ENCODE peak calls at places on chromosomes 12 and 14, in four cellular contexts. G, U, M and D are unnamed samples.

GRCh38 chr14:33846100-33846824 is 104.6 kb downstream of the EGLN3 start:
- DNase-seq in G (no peak), U (no peak), M (no peak), D (no peak)

GRCh38 chr12:52528641-52529143 is 8.5 kb upstream of the KRT5 start:
- DNase-seq in G (no peak), U (no peak), M (no peak), D (no peak)

GRCh38 chr12:93122089-93122488 is 193.0 kb upstream of the EEA1 start:
- DNase-seq in G (no peak), U (peak), M (no peak), D (no peak)

GRCh38 chr14:92663049-92663448 is 85.4 kb downstream of the LGMN start:
- DNase-seq in G (no peak), U (no peak), M (no peak), D (no peak)

GRCh38 chr14:86532219-86532618 is 1002.3 kb downstream of the FLRT2 start:
- DNase-seq in G (no peak), U (no peak), M (no peak), D (no peak)

GRCh38 chr12:101764393-101764792 is 25.1 kb upstream of the SYCP3 start:
- DNase-seq in G (no peak), U (no peak), M (no peak), D (no peak)

GRCh38 chr12:97148941-97149559 is 242.0 kb downstream of the NEDD1 start:
- DNase-seq in G (no peak), U (peak), M (peak), D (peak)

GRCh38 chr12:76830456-76830855 is 48.4 kb downstream of the CSRP2 start:
- DNase-seq in G (no peak), U (no peak), M (no peak), D (no peak)

GRCh38 chr12:93669452-93669851 is 7.7 kb upstream of the CRADD start:
- DNase-seq in G (no peak), U (no peak), M (no peak), D (no peak)

GRCh38 chr12:33560653-33561208 is 121.1 kb upstream of the SYT10 start:
- DNase-seq in G (no peak), U (no peak), M (no peak), D (no peak)

GRCh38 chr12:58313091-58313855 is 371.9 kb downstream of the ATP23 start:
- DNase-seq in G (no peak), U (no peak), M (no peak), D (no peak)

GRCh38 chr12:121958521-121959240 is 40.3 kb downstream of the CFAP251 start:
- DNase-seq in G (no peak), U (no peak), M (no peak), D (no peak)

GRCh38 chr14:94969766-94970165 is 187.6 kb downstream of the DICER1 start:
- DNase-seq in G (no peak), U (no peak), M (no peak), D (no peak)

GRCh38 chr12:128140551-128140950 is 126.4 kb upstream of the TMEM132C start:
- DNase-seq in G (no peak), U (no peak), M (no peak), D (no peak)

GRCh38 chr12:32102234-32102633 is 4.4 kb upstream of the BICD1 start:
- DNase-seq in G (no peak), U (no peak), M (no peak), D (no peak)

GRCh38 chr12:113174461-113175384 is 10.6 kb downstream of the DDX54 start:
- DNase-seq in G (no peak), U (peak), M (peak), D (peak)

GRCh38 chr12:82015623-82016347 is 256.6 kb upstream of the PPFIA2 start:
- DNase-seq in G (peak), U (no peak), M (no peak), D (no peak)

GRCh38 chr12:4591180-4591687 is 29.2 kb downstream of the DYRK4 start:
- DNase-seq in G (no peak), U (no peak), M (no peak), D (no peak)
- TF ChIP-seq SP1 in G (no peak), U (no peak), M (no peak), D (no peak)

GRCh38 chr12:11712491-11712890 is 63.0 kb downstream of the ETV6 start:
- DNase-seq in G (no peak), U (no peak), M (no peak), D (no peak)

GRCh38 chr12:11713202-11713601 is 63.7 kb downstream of the ETV6 start:
- DNase-seq in G (no peak), U (no peak), M (no peak), D (no peak)

GRCh38 chr12:11710431-11710830 is 61.0 kb downstream of the ETV6 start:
- DNase-seq in G (no peak), U (no peak), M (no peak), D (no peak)

GRCh38 chr12:11710906-11711305 is 61.4 kb downstream of the ETV6 start:
- DNase-seq in G (no peak), U (peak), M (no peak), D (no peak)

DNA sequence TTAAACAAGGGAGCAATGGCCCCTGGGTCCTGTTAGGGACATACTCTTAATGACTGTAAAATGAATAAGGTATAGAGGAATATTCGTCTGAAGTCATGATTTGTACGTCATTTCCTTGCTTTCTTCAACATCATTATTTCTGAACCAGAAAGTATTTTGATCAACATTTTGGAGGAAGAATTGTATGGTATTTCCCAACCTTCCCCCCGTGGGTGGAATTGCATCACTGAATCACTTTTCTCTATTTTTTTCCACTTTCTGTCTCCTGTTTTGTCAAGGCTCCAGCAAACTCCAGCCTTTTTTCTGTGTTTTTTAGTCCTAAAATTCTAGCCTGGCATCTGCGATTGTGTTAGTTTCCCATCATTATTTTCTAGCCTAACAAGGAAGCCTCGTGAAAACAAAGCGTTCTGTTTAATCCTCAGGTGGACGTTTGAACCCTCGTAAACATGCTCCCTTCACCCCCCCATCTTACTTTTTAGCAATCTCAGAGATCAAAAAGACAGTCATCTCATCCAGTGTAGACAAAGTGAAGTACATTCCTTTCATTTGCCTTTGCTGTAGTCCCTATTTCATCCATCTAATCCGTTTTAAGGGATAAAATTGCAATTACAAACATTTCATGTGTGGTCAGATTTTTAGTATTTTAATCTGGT is 62.3 kb downstream of the ETV6 start:
- DNase-seq in G (no peak), U (peak), M (no peak), D (no peak)
- TF ChIP-seq FOXK2 in G (no peak), U (no peak), M (no peak), D (no peak)

GRCh38 chr14:71704210-71704609 is 228.0 kb upstream of the RGS6 start:
- DNase-seq in G (no peak), U (no peak), M (no peak), D (no peak)

GRCh38 chr14:71703477-71703876 is 228.8 kb upstream of the RGS6 start:
- DNase-seq in G (no peak), U (no peak), M (no peak), D (no peak)

GRCh38 chr14:71702799-71703198 is 229.4 kb upstream of the RGS6 start:
- DNase-seq in G (no peak), U (no peak), M (no peak), D (no peak)

GRCh38 chr14:71698698-71699097 is 233.5 kb upstream of the RGS6 start:
- DNase-seq in G (no peak), U (no peak), M (no peak), D (no peak)

GRCh38 chr14:71701990-71702389 is 230.2 kb upstream of the RGS6 start:
- DNase-seq in G (no peak), U (no peak), M (no peak), D (no peak)
- TF ChIP-seq BHLHE40 in G (no peak), U (no peak), M (no peak), D (no peak)

GRCh38 chr12:6215120-6215807 is 15.1 kb downstream of the CD9 start:
- DNase-seq in G (no peak), U (no peak), M (no peak), D (no peak)
- TF ChIP-seq SP1 in G (no peak), U (no peak), M (no peak), D (no peak)

GRCh38 chr14:68281497-68281896 is 461.9 kb downstream of the RAD51B start:
- DNase-seq in G (no peak), U (no peak), M (no peak), D (no peak)

GRCh38 chr14:68284333-68284732 is 464.8 kb downstream of the RAD51B start:
- DNase-seq in G (no peak), U (no peak), M (no peak), D (no peak)

GRCh38 chr14:68284834-68285233 is 465.3 kb downstream of the RAD51B start:
- DNase-seq in G (peak), U (no peak), M (no peak), D (no peak)

GRCh38 chr14:68283378-68284123 is 464.0 kb downstream of the RAD51B start:
- DNase-seq in G (peak), U (no peak), M (no peak), D (no peak)

DNA sequence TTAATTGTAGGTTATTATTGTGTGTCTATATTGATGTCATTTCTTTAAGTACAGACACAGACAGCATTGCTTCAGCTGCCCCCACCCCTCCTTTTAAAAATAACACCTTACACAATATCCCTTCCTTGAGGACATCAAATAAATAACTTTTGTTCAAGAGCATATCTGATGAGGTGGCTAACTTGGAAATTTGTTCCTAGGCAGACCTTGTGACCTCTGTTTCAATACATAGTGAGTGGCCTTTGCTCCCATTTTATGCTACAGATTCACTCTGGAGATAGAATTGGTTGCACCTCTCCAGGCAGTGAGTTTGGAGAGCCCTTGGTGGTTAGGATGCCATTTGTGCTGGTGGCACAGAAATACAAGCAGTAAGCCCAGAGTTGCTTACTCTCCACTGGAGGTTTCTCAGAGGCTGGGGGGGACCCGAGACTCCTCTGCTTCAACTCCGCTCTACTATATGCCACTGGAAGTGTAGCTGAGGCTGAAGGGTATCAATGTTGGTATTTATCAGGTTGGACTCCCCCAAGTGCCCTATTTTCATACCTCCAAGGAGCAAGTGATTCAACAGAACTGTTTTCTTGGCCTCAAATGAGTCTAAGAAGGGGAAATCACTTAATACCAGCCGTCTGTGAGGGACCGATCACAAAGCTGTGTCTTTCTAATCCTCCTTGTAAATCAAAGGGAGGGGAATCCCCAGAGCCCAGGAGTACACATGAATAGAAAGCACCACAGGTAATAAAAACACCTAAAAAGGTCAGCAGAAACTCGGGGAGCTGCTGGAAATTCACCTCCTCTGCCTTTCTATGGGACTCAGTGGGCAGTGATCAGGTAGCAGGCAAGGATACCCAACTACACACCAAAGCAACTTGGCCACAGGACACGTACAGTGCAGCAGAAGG is 463.1 kb downstream of the RAD51B start:
- DNase-seq in G (peak), U (peak), M (no peak), D (no peak)
- TF ChIP-seq FOXK2 in G (no peak), U (no peak), M (no peak), D (no peak)

GRCh38 chr12:108117163-108117849 is 11.8 kb upstream of the WSCD2 start:
- DNase-seq in G (no peak), U (no peak), M (peak), D (no peak)
- TF ChIP-seq BHLHE40 in G (no peak), U (no peak), M (no peak), D (no peak)

GRCh38 chr12:13042666-13043230 is 1.4 kb upstream of the FAM234B start:
- DNase-seq in G (no peak), U (no peak), M (no peak), D (no peak)
- TF ChIP-seq SP1 in G (no peak), U (no peak), M (no peak), D (no peak)